ENCODE peak calls at places on chromosome 5, in ten cellular contexts. One of them, this sample, is unnamed. For H3K4me1, the result is how much of the 10 kb centered on the place peaks cover.

GRCh38 chr5:80239680-80240367 is 16.0 kb downstream of the SERINC5 start:
- DNase-seq in lower lobe of right lung: no peak
- DNase-seq in fibroblast of lung: peak
- DNase-seq in HepG2: no peak
- DNase-seq in cardiac muscle cell: no peak
- DNase-seq in neuronal stem cell: no peak
- DNase-seq in right cardiac atrium: peak
- DNase-seq in left lung: no peak
- DNase-seq in mesenchymal stem cell: no peak
- DNase-seq in neural progenitor cell: no peak
- DNase-seq in this sample: no peak

GRCh38 chr5:122500245-122501086 is 188.4 kb downstream of the SNCAIP start:
- DNase-seq in lower lobe of right lung: no peak
- DNase-seq in fibroblast of lung: peak
- DNase-seq in HepG2: peak
- DNase-seq in cardiac muscle cell: peak
- DNase-seq in neuronal stem cell: peak
- DNase-seq in right cardiac atrium: peak
- DNase-seq in left lung: no peak
- DNase-seq in mesenchymal stem cell: peak
- DNase-seq in neural progenitor cell: peak
- DNase-seq in this sample: no peak

GRCh38 chr5:32042571-32042970 is 131.5 kb downstream of the GOLPH3 start:
- DNase-seq in lower lobe of right lung: no peak
- DNase-seq in fibroblast of lung: no peak
- DNase-seq in HepG2: no peak
- DNase-seq in cardiac muscle cell: no peak
- DNase-seq in neuronal stem cell: no peak
- DNase-seq in right cardiac atrium: no peak
- DNase-seq in left lung: no peak
- DNase-seq in mesenchymal stem cell: no peak
- DNase-seq in neural progenitor cell: peak
- DNase-seq in this sample: no peak

GRCh38 chr5:1975406-1975715 is 92.6 kb upstream of the IRX4 start:
- DNase-seq in lower lobe of right lung: no peak
- DNase-seq in fibroblast of lung: no peak
- DNase-seq in HepG2: no peak
- DNase-seq in cardiac muscle cell: no peak
- DNase-seq in neuronal stem cell: no peak
- DNase-seq in right cardiac atrium: peak
- DNase-seq in left lung: no peak
- DNase-seq in mesenchymal stem cell: no peak
- DNase-seq in neural progenitor cell: no peak
- DNase-seq in this sample: no peak

GRCh38 chr5:151667083-151667482 is 19.6 kb downstream of the SPARC start:
- DNase-seq in lower lobe of right lung: no peak
- DNase-seq in fibroblast of lung: peak
- DNase-seq in HepG2: no peak
- DNase-seq in cardiac muscle cell: no peak
- DNase-seq in neuronal stem cell: no peak
- DNase-seq in right cardiac atrium: no peak
- DNase-seq in left lung: no peak
- DNase-seq in mesenchymal stem cell: no peak
- DNase-seq in neural progenitor cell: no peak
- DNase-seq in this sample: no peak

GRCh38 chr5:170444181-170444580 is 55.0 kb upstream of the KCNMB1 start:
- DNase-seq in lower lobe of right lung: no peak
- DNase-seq in fibroblast of lung: no peak
- DNase-seq in HepG2: no peak
- DNase-seq in cardiac muscle cell: no peak
- DNase-seq in neuronal stem cell: no peak
- DNase-seq in right cardiac atrium: no peak
- DNase-seq in left lung: no peak
- DNase-seq in mesenchymal stem cell: no peak
- DNase-seq in neural progenitor cell: no peak
- DNase-seq in this sample: no peak

GRCh38 chr5:67246108-67246507 is 49.5 kb upstream of the CD180 start:
- DNase-seq in lower lobe of right lung: no peak
- DNase-seq in fibroblast of lung: peak
- DNase-seq in HepG2: peak
- DNase-seq in cardiac muscle cell: peak
- DNase-seq in neuronal stem cell: peak
- DNase-seq in right cardiac atrium: peak
- DNase-seq in left lung: no peak
- DNase-seq in mesenchymal stem cell: peak
- DNase-seq in neural progenitor cell: peak
- DNase-seq in this sample: no peak

GRCh38 chr5:108515706-108516105 is 133.8 kb upstream of the FBXL17 start:
- DNase-seq in lower lobe of right lung: no peak
- DNase-seq in fibroblast of lung: no peak
- DNase-seq in HepG2: no peak
- DNase-seq in cardiac muscle cell: no peak
- DNase-seq in neuronal stem cell: no peak
- DNase-seq in right cardiac atrium: no peak
- DNase-seq in left lung: no peak
- DNase-seq in mesenchymal stem cell: no peak
- DNase-seq in neural progenitor cell: no peak
- DNase-seq in this sample: no peak

GRCh38 chr5:114317751-114318150 is 44.1 kb upstream of the KCNN2 start:
- DNase-seq in lower lobe of right lung: no peak
- DNase-seq in fibroblast of lung: no peak
- DNase-seq in HepG2: no peak
- DNase-seq in cardiac muscle cell: no peak
- DNase-seq in neuronal stem cell: no peak
- DNase-seq in right cardiac atrium: no peak
- DNase-seq in left lung: no peak
- DNase-seq in mesenchymal stem cell: no peak
- DNase-seq in neural progenitor cell: no peak
- DNase-seq in this sample: no peak

DNA sequence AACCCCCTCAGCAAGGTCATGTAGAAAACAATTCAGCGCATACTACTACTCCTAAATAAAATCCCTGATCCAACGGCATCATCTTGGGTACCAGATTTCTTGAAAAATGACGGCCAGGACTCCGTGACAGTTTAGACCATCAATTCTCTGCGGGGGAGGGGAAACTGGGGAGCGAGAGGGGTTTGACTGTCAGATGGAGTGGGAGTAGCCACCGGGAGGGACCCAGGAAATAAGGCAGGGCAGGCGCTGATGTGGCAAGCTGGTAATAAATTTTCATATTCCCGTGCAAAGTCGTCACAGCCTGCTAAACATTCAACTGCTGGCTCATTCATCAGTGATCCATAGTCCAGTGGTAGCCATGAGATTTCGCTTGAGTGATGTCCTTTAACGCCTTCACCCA is 447 bp upstream of the CDH18 start:
- DNase-seq in lower lobe of right lung: no peak
- DNase-seq in fibroblast of lung: peak
- DNase-seq in HepG2: no peak
- DNase-seq in cardiac muscle cell: no peak
- DNase-seq in neuronal stem cell: no peak
- DNase-seq in right cardiac atrium: no peak
- DNase-seq in left lung: no peak
- DNase-seq in mesenchymal stem cell: no peak
- DNase-seq in neural progenitor cell: no peak
- DNase-seq in this sample: no peak
- H3K4me3 ChIP-seq in lower lobe of right lung: no peak
- H3K4me3 ChIP-seq in fibroblast of lung: peak
- H3K4me3 ChIP-seq in HepG2: no peak
- H3K4me3 ChIP-seq in cardiac muscle cell: no peak
- H3K4me3 ChIP-seq in neuronal stem cell: peak
- H3K4me3 ChIP-seq in right cardiac atrium: no peak
- H3K4me3 ChIP-seq in left lung: no peak
- H3K4me3 ChIP-seq in mesenchymal stem cell: peak
- H3K4me3 ChIP-seq in neural progenitor cell: peak
- H3K4me3 ChIP-seq in this sample: no peak

GRCh38 chr5:178110511-178110910 is 2.8 kb upstream of the N4BP3 start:
- DNase-seq in lower lobe of right lung: no peak
- DNase-seq in fibroblast of lung: no peak
- DNase-seq in HepG2: no peak
- DNase-seq in cardiac muscle cell: no peak
- DNase-seq in neuronal stem cell: no peak
- DNase-seq in right cardiac atrium: no peak
- DNase-seq in left lung: no peak
- DNase-seq in mesenchymal stem cell: no peak
- DNase-seq in neural progenitor cell: no peak
- DNase-seq in this sample: no peak
- H3K4me1 ChIP-seq in lower lobe of right lung: under half
- H3K4me1 ChIP-seq in fibroblast of lung: under half
- H3K4me1 ChIP-seq in HepG2: under half
- H3K4me1 ChIP-seq in cardiac muscle cell: under half
- H3K4me1 ChIP-seq in neuronal stem cell: under half
- H3K4me1 ChIP-seq in right cardiac atrium: under half
- H3K4me1 ChIP-seq in left lung: under half
- H3K4me1 ChIP-seq in mesenchymal stem cell: under half
- H3K4me1 ChIP-seq in neural progenitor cell: under half
- H3K4me1 ChIP-seq in this sample: under half

DNA sequence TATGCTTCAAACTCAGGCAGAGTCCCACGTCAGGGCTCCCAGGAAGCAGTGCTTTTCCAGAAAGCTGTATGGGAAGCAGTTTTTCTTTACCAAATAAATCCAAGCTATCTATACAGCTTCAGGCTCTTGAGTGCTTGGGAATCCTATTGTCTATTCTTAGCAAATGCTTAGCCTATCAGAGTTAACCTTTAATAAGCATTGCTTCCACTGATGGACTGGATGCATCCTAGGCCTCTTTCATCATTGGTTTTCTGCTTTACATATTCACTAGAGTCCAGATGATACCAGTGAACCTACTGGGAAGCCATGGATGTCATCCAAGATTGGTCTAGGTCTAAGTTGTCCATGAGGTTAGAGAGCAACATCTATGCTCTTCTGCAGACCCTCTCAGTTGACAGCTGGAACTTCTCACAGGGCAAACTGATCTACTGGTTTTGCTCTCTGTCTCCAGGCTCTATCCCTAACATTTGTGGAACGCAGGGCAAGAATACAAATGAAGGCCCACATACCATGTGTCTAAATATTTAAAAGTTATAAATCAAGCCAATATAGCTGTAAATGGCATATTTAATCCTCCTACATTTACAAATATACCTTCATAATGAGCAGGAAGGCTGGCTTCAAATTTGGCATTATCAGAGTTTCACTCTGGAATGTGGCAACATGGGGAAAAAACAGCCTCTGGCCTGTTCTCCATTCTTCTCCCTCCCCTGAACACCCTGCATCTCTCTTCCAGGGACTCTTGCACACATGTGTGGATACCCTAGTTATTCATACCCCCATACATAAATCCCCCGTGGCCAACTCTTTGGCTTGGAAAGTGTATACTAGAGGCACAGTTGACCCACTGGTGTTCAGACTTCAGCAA is 49.9 kb upstream of the PLPP1 start:
- DNase-seq in lower lobe of right lung: no peak
- DNase-seq in fibroblast of lung: no peak
- DNase-seq in HepG2: no peak
- DNase-seq in cardiac muscle cell: no peak
- DNase-seq in neuronal stem cell: no peak
- DNase-seq in right cardiac atrium: no peak
- DNase-seq in left lung: no peak
- DNase-seq in mesenchymal stem cell: peak
- DNase-seq in neural progenitor cell: no peak
- DNase-seq in this sample: no peak
- H3K4me3 ChIP-seq in lower lobe of right lung: no peak
- H3K4me3 ChIP-seq in fibroblast of lung: no peak
- H3K4me3 ChIP-seq in HepG2: no peak
- H3K4me3 ChIP-seq in cardiac muscle cell: no peak
- H3K4me3 ChIP-seq in neuronal stem cell: no peak
- H3K4me3 ChIP-seq in right cardiac atrium: no peak
- H3K4me3 ChIP-seq in left lung: no peak
- H3K4me3 ChIP-seq in mesenchymal stem cell: no peak
- H3K4me3 ChIP-seq in neural progenitor cell: no peak
- H3K4me3 ChIP-seq in this sample: no peak

GRCh38 chr5:14200312-14200990 is 57.3 kb downstream of the TRIO start:
- DNase-seq in lower lobe of right lung: no peak
- DNase-seq in fibroblast of lung: no peak
- DNase-seq in HepG2: no peak
- DNase-seq in cardiac muscle cell: no peak
- DNase-seq in neuronal stem cell: no peak
- DNase-seq in right cardiac atrium: no peak
- DNase-seq in left lung: no peak
- DNase-seq in mesenchymal stem cell: no peak
- DNase-seq in neural progenitor cell: no peak
- DNase-seq in this sample: no peak

GRCh38 chr5:14199902-14200301 is 56.8 kb downstream of the TRIO start:
- DNase-seq in lower lobe of right lung: no peak
- DNase-seq in fibroblast of lung: peak
- DNase-seq in HepG2: no peak
- DNase-seq in cardiac muscle cell: no peak
- DNase-seq in neuronal stem cell: no peak
- DNase-seq in right cardiac atrium: no peak
- DNase-seq in left lung: no peak
- DNase-seq in mesenchymal stem cell: no peak
- DNase-seq in neural progenitor cell: no peak
- DNase-seq in this sample: no peak

GRCh38 chr5:14202462-14202861 is 59.3 kb downstream of the TRIO start:
- DNase-seq in lower lobe of right lung: no peak
- DNase-seq in fibroblast of lung: peak
- DNase-seq in HepG2: no peak
- DNase-seq in cardiac muscle cell: no peak
- DNase-seq in neuronal stem cell: no peak
- DNase-seq in right cardiac atrium: no peak
- DNase-seq in left lung: no peak
- DNase-seq in mesenchymal stem cell: peak
- DNase-seq in neural progenitor cell: no peak
- DNase-seq in this sample: no peak

GRCh38 chr5:14204011-14204670 is 61.0 kb downstream of the TRIO start:
- DNase-seq in lower lobe of right lung: no peak
- DNase-seq in fibroblast of lung: no peak
- DNase-seq in HepG2: no peak
- DNase-seq in cardiac muscle cell: no peak
- DNase-seq in neuronal stem cell: no peak
- DNase-seq in right cardiac atrium: no peak
- DNase-seq in left lung: no peak
- DNase-seq in mesenchymal stem cell: peak
- DNase-seq in neural progenitor cell: no peak
- DNase-seq in this sample: no peak

DNA sequence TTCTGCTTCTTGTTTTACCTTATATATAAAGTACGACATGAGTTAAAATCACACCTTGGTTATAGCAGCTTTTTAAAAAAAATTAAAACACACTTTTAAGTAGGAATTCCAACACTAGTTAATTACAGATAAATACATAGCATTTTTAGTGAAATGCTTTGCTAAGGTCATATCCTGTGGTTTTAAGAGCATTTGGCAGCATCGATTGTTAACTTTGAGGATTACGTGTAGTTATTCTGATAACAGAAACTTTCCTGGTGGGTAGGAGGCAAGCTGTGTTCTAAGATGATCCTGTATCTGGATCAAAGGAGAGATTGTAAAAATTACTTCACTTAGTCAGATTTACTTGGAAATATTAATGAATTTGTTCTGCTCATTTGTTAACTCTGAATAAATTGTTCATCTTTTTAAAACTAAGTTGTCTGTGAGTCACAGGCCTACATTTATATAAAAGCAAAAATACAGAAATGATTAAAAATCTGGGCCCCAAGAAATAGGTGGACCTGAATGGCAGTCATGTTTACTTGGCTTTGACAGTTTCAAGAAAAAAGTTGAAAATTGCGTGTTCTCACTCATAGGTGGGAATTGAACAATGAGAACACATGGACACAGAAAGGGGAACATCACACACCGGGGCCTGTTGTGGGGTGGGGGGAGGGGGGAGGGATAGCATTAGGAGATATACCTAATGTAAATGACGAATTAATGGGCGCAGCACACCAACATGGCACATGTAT is 58.4 kb downstream of the TRIO start:
- DNase-seq in lower lobe of right lung: no peak
- DNase-seq in fibroblast of lung: peak
- DNase-seq in HepG2: no peak
- DNase-seq in cardiac muscle cell: no peak
- DNase-seq in neuronal stem cell: no peak
- DNase-seq in right cardiac atrium: no peak
- DNase-seq in left lung: no peak
- DNase-seq in mesenchymal stem cell: peak
- DNase-seq in neural progenitor cell: no peak
- DNase-seq in this sample: no peak
- H3K4me1 ChIP-seq in lower lobe of right lung: under half
- H3K4me1 ChIP-seq in fibroblast of lung: under half
- H3K4me1 ChIP-seq in HepG2: under half
- H3K4me1 ChIP-seq in cardiac muscle cell: under half
- H3K4me1 ChIP-seq in neuronal stem cell: under half
- H3K4me1 ChIP-seq in right cardiac atrium: under half
- H3K4me1 ChIP-seq in left lung: under half
- H3K4me1 ChIP-seq in mesenchymal stem cell: under half
- H3K4me1 ChIP-seq in neural progenitor cell: under half
- H3K4me1 ChIP-seq in this sample: under half